ENCODE peak calls at places on chromosomes 12 and 14, in nine cellular contexts. C is activated CD8-positive, alpha-beta T cell treated with anti-CD3 and anti-CD28 coated beads for 36 hours; Y is sciatic nerve; A is fibroblast of mammary gland; S is H54; M is NCI-H2029 treated with DMSO at 0.1 percent for 48 hours; W is activated T-helper 2 cell treated with anti-CD3 and anti-CD28 coated beads, Interferon-gamma antibody, Interleukin-2, Interleukin-4, amounts not matched to agents 10 μg/mL and 5 μg/mL and 100 μg/mL, durations not matched to agents 14 hours and 24 hours and 36 hours; L is HS-27A; R is mesenteric fat pad. O is an unnamed sample.
A peak's percentile ranks its signal among the peaks of the same experiment; 100 is the strongest.

GRCh38 chr14:98136019-98136418 is 1136.0 kb downstream of the BCL11B start:
- DNase-seq in C (peak; percentile 58), Y (no peak), A (no peak), S (no peak), M (no peak), W (no peak), L (no peak), R (no peak), O (no peak)

GRCh38 chr12:121128908-121129704 is 3.6 kb upstream of the P2RX7 start:
- DNase-seq in C (peak; percentile 93), Y (peak; percentile 91), A (peak; percentile 37), S (peak; percentile 21), M (peak; percentile 85), W (peak; percentile 83), L (peak; percentile 41), R (no peak), O (peak; percentile 94)

GRCh38 chr12:52903285-52903854 is 1.5 kb downstream of the KRT8 start:
- DNase-seq in C (peak; percentile 76), Y (peak; percentile 77), A (peak; percentile 59), S (no peak), M (peak; percentile 48), W (peak; percentile 12), L (no peak), R (no peak), O (peak; percentile 91)

GRCh38 chr12:130559806-130560205 is 156.3 kb downstream of the RIMBP2 start:
- DNase-seq in C (no peak), Y (no peak), A (no peak), S (no peak), M (no peak), W (no peak), L (no peak), R (no peak), O (no peak)

GRCh38 chr14:93834739-93835383 is 46.6 kb upstream of the PRIMA1 start:
- DNase-seq in C (no peak), Y (no peak), A (no peak), S (no peak), M (no peak), W (no peak), L (no peak), R (peak; percentile 83), O (no peak)

GRCh38 chr12:49985981-49986380 is 13.2 kb downstream of the AQP6 start:
- DNase-seq in C (peak; percentile 27), Y (no peak), A (peak; percentile 21), S (no peak), M (no peak), W (no peak), L (no peak), R (no peak), O (no peak)

GRCh38 chr14:35365130-35366047 is 39.2 kb downstream of the NFKBIA start:
- DNase-seq in C (peak; percentile 95), Y (peak; percentile 77), A (peak; percentile 93), S (peak; percentile 69), M (no peak), W (peak; percentile 38), L (peak; percentile 84), R (no peak), O (peak; percentile 95)

GRCh38 chr14:89853976-89854693 is 100.4 kb downstream of the EFCAB11 start:
- DNase-seq in C (no peak), Y (no peak), A (peak; percentile 18), S (no peak), M (no peak), W (no peak), L (no peak), R (no peak), O (no peak)

GRCh38 chr14:31013841-31014240 is 11.6 kb upstream of the AP4S1 start:
- DNase-seq in C (no peak), Y (no peak), A (no peak), S (no peak), M (no peak), W (no peak), L (no peak), R (no peak), O (no peak)

GRCh38 chr14:90421001-90421580 is 24.3 kb downstream of the CALM1 start:
- DNase-seq in C (no peak), Y (no peak), A (no peak), S (no peak), M (no peak), W (no peak), L (no peak), R (peak; percentile 72), O (peak; percentile 43)

GRCh38 chr12:10160659-10161386 is 11.1 kb downstream of the OLR1 start:
- DNase-seq in C (no peak), Y (no peak), A (no peak), S (no peak), M (no peak), W (no peak), L (no peak), R (no peak), O (no peak)

GRCh38 chr12:57899010-57899662 is 42.2 kb upstream of the ATP23 start:
- DNase-seq in C (peak; percentile 96), Y (no peak), A (peak; percentile 62), S (peak; percentile 50), M (peak; percentile 47), W (peak; percentile 68), L (no peak), R (no peak), O (no peak)

GRCh38 chr14:64550539-64551333 is 975 bp downstream of the PPP1R36 start:
- DNase-seq in C (no peak), Y (no peak), A (no peak), S (no peak), M (no peak), W (no peak), L (no peak), R (no peak), O (no peak)

GRCh38 chr14:37515761-37516160 is 79.3 kb downstream of the FOXA1 start:
- DNase-seq in C (no peak), Y (no peak), A (no peak), S (no peak), M (no peak), W (no peak), L (no peak), R (no peak), O (no peak)

GRCh38 chr12:88339254-88339949 is 197.3 kb downstream of the TMTC3 start:
- DNase-seq in C (no peak), Y (no peak), A (peak; percentile 92), S (no peak), M (no peak), W (no peak), L (no peak), R (no peak), O (no peak)

GRCh38 chr12:65631621-65632111 is 192.6 kb upstream of the HMGA2 start:
- DNase-seq in C (no peak), Y (no peak), A (peak; percentile 100), S (peak; percentile 24), M (no peak), W (no peak), L (peak; percentile 97), R (no peak), O (no peak)

GRCh38 chr14:81042431-81042830 is 87.0 kb downstream of the TSHR start:
- DNase-seq in C (no peak), Y (no peak), A (no peak), S (no peak), M (no peak), W (no peak), L (no peak), R (no peak), O (no peak)

GRCh38 chr12:51886021-51886710 is 1.7 kb upstream of the ANKRD33 start:
- DNase-seq in C (peak; percentile 67), Y (peak; percentile 82), A (peak; percentile 99), S (peak; percentile 90), M (no peak), W (peak; percentile 34), L (peak; percentile 26), R (peak; percentile 76), O (peak; percentile 92)

GRCh38 chr12:84840356-84840755 is 72.2 kb downstream of the SLC6A15 start:
- DNase-seq in C (no peak), Y (no peak), A (peak; percentile 20), S (no peak), M (no peak), W (no peak), L (no peak), R (no peak), O (no peak)

GRCh38 chr12:51424662-51425539 is at the start of gene SLC4A8:
- DNase-seq in C (peak; percentile 90), Y (peak; percentile 85), A (peak; percentile 70), S (peak; percentile 94), M (peak; percentile 73), W (peak; percentile 79), L (peak; percentile 70), R (peak; percentile 90), O (peak; percentile 92)

GRCh38 chr12:29157486-29157946 is 8.4 kb downstream of the FAR2 start:
- DNase-seq in C (no peak), Y (no peak), A (peak; percentile 86), S (peak; percentile 25), M (no peak), W (no peak), L (peak; percentile 27), R (no peak), O (no peak)

GRCh38 chr14:63972323-63972932 is 119.6 kb downstream of the SYNE2 start:
- DNase-seq in C (no peak), Y (no peak), A (no peak), S (no peak), M (peak; percentile 13), W (no peak), L (no peak), R (no peak), O (no peak)

GRCh38 chr12:129903956-129904769 is at the start of gene TMEM132D:
- DNase-seq in C (no peak), Y (no peak), A (no peak), S (no peak), M (no peak), W (no peak), L (no peak), R (no peak), O (no peak)

GRCh38 chr12:93128332-93128707 is 199.2 kb upstream of the EEA1 start:
- DNase-seq in C (no peak), Y (no peak), A (no peak), S (no peak), M (peak; percentile 94), W (no peak), L (no peak), R (no peak), O (no peak)

GRCh38 chr12:92769124-92769901 is 66.5 kb downstream of the PLEKHG7 start:
- DNase-seq in C (no peak), Y (no peak), A (no peak), S (no peak), M (no peak), W (no peak), L (no peak), R (no peak), O (no peak)

O was measured in posterior vena cava.